ENCODE peak calls at places on chromosomes 2 and 18, in eight cellular contexts. One of them, this sample, is unnamed.

GRCh38 chr2:10880586-10881321 is 31.0 kb upstream of the KCNF1 start:
- ATAC-seq in GM23338: no peak
- ATAC-seq in GM12878: no peak
- ATAC-seq in upper lobe of left lung: peak; percentile 32
- ATAC-seq in Panc1: no peak
- ATAC-seq in K562: peak; percentile 55
- ATAC-seq in HepG2: no peak
- ATAC-seq in HCT116: no peak
- ATAC-seq in this sample: no peak

GRCh38 chr2:3130889-3131635 is 246.6 kb downstream of the EIPR1 start:
- ATAC-seq in HepG2: peak; percentile 42
- ATAC-seq in GM12878: no peak
- ATAC-seq in K562: peak; percentile 33
- ATAC-seq in GM23338: peak; percentile 40
- ATAC-seq in upper lobe of left lung: no peak
- ATAC-seq in Panc1: no peak
- ATAC-seq in HCT116: no peak
- ATAC-seq in this sample: no peak

GRCh38 chr2:98134138-98134537 is 47.2 kb downstream of the VWA3B start:
- ATAC-seq in GM12878: peak; percentile 99
- ATAC-seq in K562: no peak
- ATAC-seq in HepG2: no peak
- ATAC-seq in GM23338: peak; percentile 72
- ATAC-seq in HCT116: no peak
- ATAC-seq in Panc1: no peak
- ATAC-seq in upper lobe of left lung: peak; percentile 54
- ATAC-seq in this sample: peak; percentile 69

GRCh38 chr2:158103358-158104021 is 1.8 kb downstream of the UPP2 start:
- ATAC-seq in GM12878: no peak
- ATAC-seq in GM23338: peak; percentile 86
- ATAC-seq in upper lobe of left lung: no peak
- ATAC-seq in HepG2: no peak
- ATAC-seq in Panc1: no peak
- ATAC-seq in K562: no peak
- ATAC-seq in HCT116: no peak
- ATAC-seq in this sample: no peak

GRCh38 chr2:53813151-53813550 is 26.3 kb downstream of the ERLEC1 start:
- ATAC-seq in upper lobe of left lung: no peak
- ATAC-seq in Panc1: no peak
- ATAC-seq in GM23338: no peak
- ATAC-seq in K562: no peak
- ATAC-seq in HepG2: no peak
- ATAC-seq in GM12878: no peak
- ATAC-seq in HCT116: no peak
- ATAC-seq in this sample: no peak

GRCh38 chr2:9112079-9112721 is 94.4 kb upstream of the ASAP2 start:
- ATAC-seq in upper lobe of left lung: peak; percentile 16
- ATAC-seq in Panc1: peak; percentile 77
- ATAC-seq in HepG2: peak; percentile 20
- ATAC-seq in GM12878: no peak
- ATAC-seq in GM23338: no peak
- ATAC-seq in K562: peak; percentile 71
- ATAC-seq in HCT116: peak; percentile 78
- ATAC-seq in this sample: peak; percentile 65

GRCh38 chr2:109102588-109103233 is 26.3 kb upstream of the SH3RF3 start:
- ATAC-seq in Panc1: no peak
- ATAC-seq in HepG2: peak; percentile 43
- ATAC-seq in upper lobe of left lung: no peak
- ATAC-seq in K562: no peak
- ATAC-seq in GM12878: no peak
- ATAC-seq in GM23338: peak; percentile 93
- ATAC-seq in HCT116: peak; percentile 53
- ATAC-seq in this sample: no peak

GRCh38 chr2:18149660-18150246 is 271.3 kb downstream of the KCNS3 start:
- ATAC-seq in HCT116: peak; percentile 73
- ATAC-seq in GM23338: peak; percentile 51
- ATAC-seq in GM12878: peak; percentile 76
- ATAC-seq in upper lobe of left lung: no peak
- ATAC-seq in Panc1: no peak
- ATAC-seq in K562: no peak
- ATAC-seq in HepG2: peak; percentile 71
- ATAC-seq in this sample: peak; percentile 46

GRCh38 chr2:225074919-225075681 is 32.8 kb upstream of the DOCK10 start:
- ATAC-seq in upper lobe of left lung: no peak
- ATAC-seq in K562: no peak
- ATAC-seq in GM23338: no peak
- ATAC-seq in GM12878: no peak
- ATAC-seq in HepG2: no peak
- ATAC-seq in Panc1: no peak
- ATAC-seq in HCT116: no peak
- ATAC-seq in this sample: no peak

GRCh38 chr2:102103992-102104871 is 38.3 kb upstream of the IL1R1 start:
- ATAC-seq in HCT116: no peak
- ATAC-seq in Panc1: peak; percentile 70
- ATAC-seq in upper lobe of left lung: peak; percentile 80
- ATAC-seq in GM12878: peak; percentile 79
- ATAC-seq in HepG2: no peak
- ATAC-seq in K562: peak; percentile 71
- ATAC-seq in GM23338: no peak
- ATAC-seq in this sample: peak; percentile 86
- TF ChIP-seq POLR2AphosphoS5 in HCT116: no peak
- TF ChIP-seq POLR2AphosphoS5 in Panc1: no peak
- TF ChIP-seq POLR2AphosphoS5 in upper lobe of left lung: peak; percentile 91
- TF ChIP-seq POLR2AphosphoS5 in GM12878: peak; percentile 25
- TF ChIP-seq POLR2AphosphoS5 in HepG2: no peak
- TF ChIP-seq POLR2AphosphoS5 in K562: no peak
- TF ChIP-seq POLR2AphosphoS5 in GM23338: no peak
- TF ChIP-seq POLR2AphosphoS5 in this sample: peak; percentile 92

GRCh38 chr2:241129086-241129871 is 20.0 kb downstream of the PASK start:
- ATAC-seq in GM23338: no peak
- ATAC-seq in Panc1: no peak
- ATAC-seq in upper lobe of left lung: no peak
- ATAC-seq in HepG2: no peak
- ATAC-seq in K562: no peak
- ATAC-seq in GM12878: peak; percentile 32
- ATAC-seq in HCT116: no peak
- ATAC-seq in this sample: no peak
- TF ChIP-seq POLR2AphosphoS5 in GM23338: no peak
- TF ChIP-seq POLR2AphosphoS5 in Panc1: no peak
- TF ChIP-seq POLR2AphosphoS5 in upper lobe of left lung: no peak
- TF ChIP-seq POLR2AphosphoS5 in HepG2: no peak
- TF ChIP-seq POLR2AphosphoS5 in K562: no peak
- TF ChIP-seq POLR2AphosphoS5 in GM12878: no peak
- TF ChIP-seq POLR2AphosphoS5 in HCT116: no peak
- TF ChIP-seq POLR2AphosphoS5 in this sample: no peak

GRCh38 chr2:229980440-229981184 is 58.3 kb downstream of the FBXO36 start:
- ATAC-seq in HCT116: peak; percentile 69
- ATAC-seq in upper lobe of left lung: peak; percentile 66
- ATAC-seq in Panc1: peak; percentile 88
- ATAC-seq in K562: peak; percentile 88
- ATAC-seq in GM12878: peak; percentile 91
- ATAC-seq in GM23338: peak; percentile 89
- ATAC-seq in HepG2: peak; percentile 56
- ATAC-seq in this sample: peak; percentile 88
- TF ChIP-seq POLR2AphosphoS5 in HCT116: no peak
- TF ChIP-seq POLR2AphosphoS5 in upper lobe of left lung: no peak
- TF ChIP-seq POLR2AphosphoS5 in Panc1: no peak
- TF ChIP-seq POLR2AphosphoS5 in K562: no peak
- TF ChIP-seq POLR2AphosphoS5 in GM12878: no peak
- TF ChIP-seq POLR2AphosphoS5 in GM23338: no peak
- TF ChIP-seq POLR2AphosphoS5 in HepG2: no peak
- TF ChIP-seq POLR2AphosphoS5 in this sample: peak; percentile 27

GRCh38 chr18:76988827-76989646 is 143.5 kb downstream of the MBP start:
- ATAC-seq in K562: no peak
- ATAC-seq in GM12878: no peak
- ATAC-seq in HCT116: no peak
- ATAC-seq in upper lobe of left lung: no peak
- ATAC-seq in GM23338: no peak
- ATAC-seq in Panc1: no peak
- ATAC-seq in HepG2: no peak
- ATAC-seq in this sample: no peak

GRCh38 chr18:76986391-76986790 is 146.2 kb downstream of the MBP start:
- ATAC-seq in GM23338: no peak
- ATAC-seq in HCT116: no peak
- ATAC-seq in HepG2: no peak
- ATAC-seq in K562: no peak
- ATAC-seq in Panc1: no peak
- ATAC-seq in upper lobe of left lung: no peak
- ATAC-seq in GM12878: no peak
- ATAC-seq in this sample: no peak

GRCh38 chr18:76989647-76990190 is 142.9 kb downstream of the MBP start:
- ATAC-seq in Panc1: no peak
- ATAC-seq in upper lobe of left lung: no peak
- ATAC-seq in GM23338: no peak
- ATAC-seq in HCT116: no peak
- ATAC-seq in HepG2: no peak
- ATAC-seq in GM12878: no peak
- ATAC-seq in K562: no peak
- ATAC-seq in this sample: no peak

GRCh38 chr18:76985951-76986236 is 146.7 kb downstream of the MBP start:
- ATAC-seq in GM23338: no peak
- ATAC-seq in Panc1: no peak
- ATAC-seq in K562: no peak
- ATAC-seq in HCT116: no peak
- ATAC-seq in GM12878: no peak
- ATAC-seq in HepG2: no peak
- ATAC-seq in upper lobe of left lung: no peak
- ATAC-seq in this sample: no peak

GRCh38 chr18:76988015-76988826 is 144.4 kb downstream of the MBP start:
- ATAC-seq in K562: no peak
- ATAC-seq in GM23338: no peak
- ATAC-seq in Panc1: no peak
- ATAC-seq in GM12878: no peak
- ATAC-seq in HCT116: no peak
- ATAC-seq in upper lobe of left lung: no peak
- ATAC-seq in HepG2: no peak
- ATAC-seq in this sample: peak; percentile 34
- TF ChIP-seq POLR2AphosphoS5 in K562: no peak
- TF ChIP-seq POLR2AphosphoS5 in GM23338: no peak
- TF ChIP-seq POLR2AphosphoS5 in Panc1: no peak
- TF ChIP-seq POLR2AphosphoS5 in GM12878: no peak
- TF ChIP-seq POLR2AphosphoS5 in HCT116: no peak
- TF ChIP-seq POLR2AphosphoS5 in upper lobe of left lung: no peak
- TF ChIP-seq POLR2AphosphoS5 in HepG2: no peak
- TF ChIP-seq POLR2AphosphoS5 in this sample: no peak

DNA sequence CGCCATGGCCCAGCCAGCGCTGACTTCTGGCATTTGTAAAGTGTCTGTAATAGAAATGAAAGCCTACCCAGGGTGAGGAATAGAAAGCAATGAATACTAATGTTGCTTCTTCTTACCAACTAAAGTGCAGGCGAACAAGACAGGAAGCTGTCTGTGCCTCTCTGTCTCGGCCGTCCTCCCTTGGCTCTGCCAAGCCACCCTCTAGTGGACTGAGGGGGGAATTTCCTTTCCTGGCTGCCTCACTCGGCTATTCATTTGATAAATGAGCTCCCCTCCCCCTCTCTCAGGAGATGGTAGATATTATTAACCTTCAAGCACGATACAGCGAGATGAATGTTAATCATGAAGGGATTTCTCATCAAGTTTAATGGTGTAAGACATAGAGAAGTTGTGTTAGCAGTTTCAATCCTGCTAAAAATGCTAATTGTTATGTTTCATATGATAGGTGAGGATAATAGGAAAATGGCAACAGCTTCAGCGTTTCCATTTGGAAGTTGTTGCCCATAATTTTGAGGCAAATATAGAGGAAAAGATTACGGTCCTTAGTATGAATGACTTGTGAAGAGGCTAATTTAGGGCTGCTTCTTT is 384.7 kb downstream of the MTX2 start:
- ATAC-seq in GM23338: peak; percentile 98
- ATAC-seq in Panc1: peak; percentile 92
- ATAC-seq in upper lobe of left lung: peak; percentile 63
- ATAC-seq in HepG2: peak; percentile 94
- ATAC-seq in HCT116: peak; percentile 95
- ATAC-seq in K562: peak; percentile 95
- ATAC-seq in GM12878: peak; percentile 97
- ATAC-seq in this sample: peak; percentile 39
- TF ChIP-seq POLR2AphosphoS5 in GM23338: no peak
- TF ChIP-seq POLR2AphosphoS5 in Panc1: no peak
- TF ChIP-seq POLR2AphosphoS5 in upper lobe of left lung: no peak
- TF ChIP-seq POLR2AphosphoS5 in HepG2: no peak
- TF ChIP-seq POLR2AphosphoS5 in HCT116: no peak
- TF ChIP-seq POLR2AphosphoS5 in K562: no peak
- TF ChIP-seq POLR2AphosphoS5 in GM12878: no peak
- TF ChIP-seq POLR2AphosphoS5 in this sample: no peak

GRCh38 chr2:196925768-196926561 is 542 bp downstream of the PGAP1 start:
- ATAC-seq in Panc1: peak; percentile 59
- ATAC-seq in HCT116: peak; percentile 40
- ATAC-seq in HepG2: peak; percentile 37
- ATAC-seq in upper lobe of left lung: peak; percentile 35
- ATAC-seq in K562: peak; percentile 23
- ATAC-seq in GM23338: peak; percentile 51
- ATAC-seq in GM12878: peak; percentile 57
- ATAC-seq in this sample: peak; percentile 32
- TF ChIP-seq POLR2AphosphoS5 in Panc1: no peak
- TF ChIP-seq POLR2AphosphoS5 in HCT116: no peak
- TF ChIP-seq POLR2AphosphoS5 in HepG2: no peak
- TF ChIP-seq POLR2AphosphoS5 in upper lobe of left lung: no peak
- TF ChIP-seq POLR2AphosphoS5 in K562: no peak
- TF ChIP-seq POLR2AphosphoS5 in GM23338: no peak
- TF ChIP-seq POLR2AphosphoS5 in GM12878: no peak
- TF ChIP-seq POLR2AphosphoS5 in this sample: no peak

DNA sequence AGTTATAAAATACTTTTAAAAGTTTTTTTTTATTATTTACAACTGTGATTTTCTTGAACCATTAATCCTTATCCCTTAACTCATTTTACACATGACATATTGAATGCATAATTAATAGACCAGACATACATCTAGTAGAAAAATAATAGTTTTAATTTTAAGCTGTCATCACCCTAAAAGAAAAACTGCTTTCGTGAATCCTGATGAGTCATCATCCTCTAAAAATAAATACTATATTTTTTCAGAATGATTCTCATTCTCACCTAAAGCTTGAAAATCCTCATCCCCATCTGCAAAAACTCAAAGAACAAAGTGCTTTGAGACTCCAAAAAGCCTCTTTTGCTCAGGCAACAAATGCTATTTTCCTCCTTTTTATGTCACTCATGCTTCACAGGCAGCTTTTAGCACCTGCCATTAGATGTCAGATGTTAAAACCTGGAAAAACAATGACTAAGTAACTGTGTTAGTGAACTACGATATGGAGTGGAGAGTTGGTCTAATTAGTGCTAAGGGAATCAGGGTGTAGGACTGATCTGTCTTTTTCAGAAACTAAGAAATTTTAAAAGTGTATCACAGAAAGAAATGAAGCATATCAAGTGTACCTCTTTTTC is 297.6 kb downstream of the TMX3 start:
- ATAC-seq in HCT116: no peak
- ATAC-seq in GM23338: no peak
- ATAC-seq in Panc1: no peak
- ATAC-seq in GM12878: no peak
- ATAC-seq in HepG2: no peak
- ATAC-seq in upper lobe of left lung: no peak
- ATAC-seq in K562: no peak
- ATAC-seq in this sample: no peak
- TF ChIP-seq POLR2AphosphoS5 in HCT116: no peak
- TF ChIP-seq POLR2AphosphoS5 in GM23338: no peak
- TF ChIP-seq POLR2AphosphoS5 in Panc1: no peak
- TF ChIP-seq POLR2AphosphoS5 in GM12878: no peak
- TF ChIP-seq POLR2AphosphoS5 in HepG2: no peak
- TF ChIP-seq POLR2AphosphoS5 in upper lobe of left lung: no peak
- TF ChIP-seq POLR2AphosphoS5 in K562: no peak
- TF ChIP-seq POLR2AphosphoS5 in this sample: no peak